ENCODE peak calls at places on chromosomes 1 and 21, in nine cellular contexts. One of them, this sample, is unnamed.

GRCh38 chr1:48679107-48679506 is 97.6 kb downstream of the BEND5 start:
- DNase-seq in anterior cingulate cortex: no peak
- DNase-seq in EL: no peak
- DNase-seq in hypothalamus: no peak
- DNase-seq in BJ: no peak
- DNase-seq in astrocyte of the spinal cord: no peak
- DNase-seq in KBM-7: no peak
- DNase-seq in CD4-positive, alpha-beta T cell: no peak
- DNase-seq in bronchial epithelial cell: no peak
- DNase-seq in this sample: no peak

GRCh38 chr1:206941766-206942418 is 4.4 kb downstream of the PIGR start:
- DNase-seq in astrocyte of the spinal cord: no peak
- DNase-seq in hypothalamus: no peak
- DNase-seq in CD4-positive, alpha-beta T cell: no peak
- DNase-seq in anterior cingulate cortex: no peak
- DNase-seq in EL: no peak
- DNase-seq in KBM-7: no peak
- DNase-seq in bronchial epithelial cell: no peak
- DNase-seq in BJ: no peak
- DNase-seq in this sample: no peak

GRCh38 chr1:27569506-27570382 is 34.2 kb downstream of the AHDC1 start:
- DNase-seq in BJ: no peak
- DNase-seq in anterior cingulate cortex: no peak
- DNase-seq in astrocyte of the spinal cord: no peak
- DNase-seq in hypothalamus: no peak
- DNase-seq in EL: no peak
- DNase-seq in KBM-7: no peak
- DNase-seq in CD4-positive, alpha-beta T cell: no peak
- DNase-seq in bronchial epithelial cell: peak
- DNase-seq in this sample: no peak

GRCh38 chr21:26099610-26100219 is 70.9 kb downstream of the APP start:
- DNase-seq in anterior cingulate cortex: no peak
- DNase-seq in CD4-positive, alpha-beta T cell: no peak
- DNase-seq in BJ: peak
- DNase-seq in KBM-7: no peak
- DNase-seq in astrocyte of the spinal cord: peak
- DNase-seq in hypothalamus: peak
- DNase-seq in EL: no peak
- DNase-seq in bronchial epithelial cell: no peak
- DNase-seq in this sample: peak

GRCh38 chr1:40379785-40380452 is 6.4 kb downstream of the SMAP2 start:
- DNase-seq in astrocyte of the spinal cord: peak
- DNase-seq in CD4-positive, alpha-beta T cell: no peak
- DNase-seq in KBM-7: no peak
- DNase-seq in BJ: no peak
- DNase-seq in bronchial epithelial cell: no peak
- DNase-seq in anterior cingulate cortex: no peak
- DNase-seq in hypothalamus: no peak
- DNase-seq in EL: peak
- DNase-seq in this sample: no peak

GRCh38 chr1:24289937-24290595 is 29.1 kb upstream of the GRHL3 start:
- DNase-seq in astrocyte of the spinal cord: peak
- DNase-seq in hypothalamus: peak
- DNase-seq in CD4-positive, alpha-beta T cell: no peak
- DNase-seq in anterior cingulate cortex: peak
- DNase-seq in KBM-7: no peak
- DNase-seq in BJ: no peak
- DNase-seq in EL: peak
- DNase-seq in bronchial epithelial cell: peak
- DNase-seq in this sample: no peak

GRCh38 chr21:45780647-45781046 is 137.1 kb downstream of the PCBP3 start:
- DNase-seq in astrocyte of the spinal cord: no peak
- DNase-seq in CD4-positive, alpha-beta T cell: no peak
- DNase-seq in hypothalamus: no peak
- DNase-seq in anterior cingulate cortex: no peak
- DNase-seq in bronchial epithelial cell: no peak
- DNase-seq in EL: no peak
- DNase-seq in KBM-7: no peak
- DNase-seq in BJ: no peak
- DNase-seq in this sample: no peak

GRCh38 chr1:209416009-209416408 is 167.5 kb upstream of the CAMK1G start:
- DNase-seq in astrocyte of the spinal cord: peak
- DNase-seq in CD4-positive, alpha-beta T cell: no peak
- DNase-seq in bronchial epithelial cell: peak
- DNase-seq in hypothalamus: no peak
- DNase-seq in anterior cingulate cortex: no peak
- DNase-seq in EL: peak
- DNase-seq in BJ: no peak
- DNase-seq in KBM-7: no peak
- DNase-seq in this sample: no peak

GRCh38 chr1:158026641-158027040 is 33.2 kb downstream of the KIRREL1 start:
- DNase-seq in BJ: no peak
- DNase-seq in KBM-7: no peak
- DNase-seq in astrocyte of the spinal cord: no peak
- DNase-seq in CD4-positive, alpha-beta T cell: no peak
- DNase-seq in hypothalamus: no peak
- DNase-seq in bronchial epithelial cell: no peak
- DNase-seq in anterior cingulate cortex: no peak
- DNase-seq in EL: no peak
- DNase-seq in this sample: no peak

GRCh38 chr1:4655674-4656532 is 1.5 kb downstream of the AJAP1 start:
- DNase-seq in hypothalamus: peak
- DNase-seq in bronchial epithelial cell: peak
- DNase-seq in astrocyte of the spinal cord: peak
- DNase-seq in CD4-positive, alpha-beta T cell: no peak
- DNase-seq in EL: no peak
- DNase-seq in KBM-7: peak
- DNase-seq in BJ: no peak
- DNase-seq in anterior cingulate cortex: peak
- DNase-seq in this sample: peak

GRCh38 chr1:158002630-158003408 is 9.4 kb downstream of the KIRREL1 start:
- DNase-seq in anterior cingulate cortex: no peak
- DNase-seq in hypothalamus: no peak
- DNase-seq in CD4-positive, alpha-beta T cell: no peak
- DNase-seq in KBM-7: no peak
- DNase-seq in astrocyte of the spinal cord: peak
- DNase-seq in bronchial epithelial cell: no peak
- DNase-seq in EL: peak
- DNase-seq in BJ: no peak
- DNase-seq in this sample: no peak

GRCh38 chr1:240241278-240241677 is 149.6 kb downstream of the FMN2 start:
- DNase-seq in bronchial epithelial cell: no peak
- DNase-seq in hypothalamus: no peak
- DNase-seq in EL: no peak
- DNase-seq in astrocyte of the spinal cord: no peak
- DNase-seq in KBM-7: no peak
- DNase-seq in BJ: no peak
- DNase-seq in anterior cingulate cortex: no peak
- DNase-seq in CD4-positive, alpha-beta T cell: no peak
- DNase-seq in this sample: no peak

GRCh38 chr1:25971044-25971881 is 26.6 kb downstream of the PAFAH2 start:
- DNase-seq in CD4-positive, alpha-beta T cell: no peak
- DNase-seq in hypothalamus: peak
- DNase-seq in EL: no peak
- DNase-seq in anterior cingulate cortex: no peak
- DNase-seq in KBM-7: peak
- DNase-seq in bronchial epithelial cell: no peak
- DNase-seq in BJ: no peak
- DNase-seq in astrocyte of the spinal cord: no peak
- DNase-seq in this sample: no peak

GRCh38 chr1:78275456-78275855 is 215.3 kb upstream of the PTGFR start:
- DNase-seq in bronchial epithelial cell: no peak
- DNase-seq in anterior cingulate cortex: no peak
- DNase-seq in KBM-7: no peak
- DNase-seq in hypothalamus: no peak
- DNase-seq in EL: peak
- DNase-seq in astrocyte of the spinal cord: peak
- DNase-seq in BJ: no peak
- DNase-seq in CD4-positive, alpha-beta T cell: no peak
- DNase-seq in this sample: no peak